ENCODE peak calls at places on chromosome 16, in six cellular contexts. One of them, this sample, is unnamed.
A peak's percentile ranks its signal among the peaks of the same experiment; 100 is the strongest.

GRCh38 chr16:14405611-14406537 is 224.2 kb downstream of the PARN start:
- DNase-seq in SJSA1: no peak
- DNase-seq in neural progenitor cell: peak; percentile 53
- DNase-seq in M059J: no peak
- DNase-seq in stimulated activated CD4-positive, alpha-beta T cell treated with anti-CD3 and anti-CD28 coated beads, Interleukin-1b, Interleukin-23, amount 100 ng/mL, for 1 hour: no peak
- DNase-seq in stimulated activated CD8-positive, alpha-beta memory T cell treated with anti-CD3 and anti-CD28 coated beads, Interleukin-15, amount 100 ng/mL, for 1 hour: no peak
- DNase-seq in this sample: no peak

GRCh38 chr16:66171578-66171977 is 194.9 kb upstream of the CDH5 start:
- DNase-seq in SJSA1: no peak
- DNase-seq in neural progenitor cell: no peak
- DNase-seq in M059J: no peak
- DNase-seq in stimulated activated CD4-positive, alpha-beta T cell treated with anti-CD3 and anti-CD28 coated beads, Interleukin-1b, Interleukin-23, amount 100 ng/mL, for 1 hour: no peak
- DNase-seq in stimulated activated CD8-positive, alpha-beta memory T cell treated with anti-CD3 and anti-CD28 coated beads, Interleukin-15, amount 100 ng/mL, for 1 hour: no peak
- DNase-seq in this sample: no peak

GRCh38 chr16:67082891-67083290 is 26.9 kb upstream of the PHAF1 start:
- DNase-seq in SJSA1: no peak
- DNase-seq in neural progenitor cell: no peak
- DNase-seq in M059J: peak; percentile 63
- DNase-seq in stimulated activated CD4-positive, alpha-beta T cell treated with anti-CD3 and anti-CD28 coated beads, Interleukin-1b, Interleukin-23, amount 100 ng/mL, for 1 hour: no peak
- DNase-seq in stimulated activated CD8-positive, alpha-beta memory T cell treated with anti-CD3 and anti-CD28 coated beads, Interleukin-15, amount 100 ng/mL, for 1 hour: no peak
- DNase-seq in this sample: no peak

GRCh38 chr16:80144191-80144590 is 396.6 kb upstream of the DYNLRB2 start:
- DNase-seq in SJSA1: peak; percentile 90
- DNase-seq in neural progenitor cell: no peak
- DNase-seq in M059J: peak; percentile 40
- DNase-seq in stimulated activated CD4-positive, alpha-beta T cell treated with anti-CD3 and anti-CD28 coated beads, Interleukin-1b, Interleukin-23, amount 100 ng/mL, for 1 hour: no peak
- DNase-seq in stimulated activated CD8-positive, alpha-beta memory T cell treated with anti-CD3 and anti-CD28 coated beads, Interleukin-15, amount 100 ng/mL, for 1 hour: no peak
- DNase-seq in this sample: no peak

GRCh38 chr16:80317132-80318098 is 223.4 kb upstream of the DYNLRB2 start:
- DNase-seq in SJSA1: no peak
- DNase-seq in neural progenitor cell: peak; percentile 34
- DNase-seq in M059J: peak; percentile 22
- DNase-seq in stimulated activated CD4-positive, alpha-beta T cell treated with anti-CD3 and anti-CD28 coated beads, Interleukin-1b, Interleukin-23, amount 100 ng/mL, for 1 hour: no peak
- DNase-seq in stimulated activated CD8-positive, alpha-beta memory T cell treated with anti-CD3 and anti-CD28 coated beads, Interleukin-15, amount 100 ng/mL, for 1 hour: no peak
- DNase-seq in this sample: no peak

GRCh38 chr16:17026600-17027242 is 444.0 kb downstream of the XYLT1 start:
- DNase-seq in SJSA1: no peak
- DNase-seq in neural progenitor cell: no peak
- DNase-seq in M059J: no peak
- DNase-seq in stimulated activated CD4-positive, alpha-beta T cell treated with anti-CD3 and anti-CD28 coated beads, Interleukin-1b, Interleukin-23, amount 100 ng/mL, for 1 hour: no peak
- DNase-seq in stimulated activated CD8-positive, alpha-beta memory T cell treated with anti-CD3 and anti-CD28 coated beads, Interleukin-15, amount 100 ng/mL, for 1 hour: no peak
- DNase-seq in this sample: no peak

GRCh38 chr16:35339337-35339736 is 1879.9 kb downstream of the TP53TG3F start:
- DNase-seq in SJSA1: no peak
- DNase-seq in neural progenitor cell: no peak
- DNase-seq in M059J: no peak
- DNase-seq in stimulated activated CD4-positive, alpha-beta T cell treated with anti-CD3 and anti-CD28 coated beads, Interleukin-1b, Interleukin-23, amount 100 ng/mL, for 1 hour: no peak
- DNase-seq in stimulated activated CD8-positive, alpha-beta memory T cell treated with anti-CD3 and anti-CD28 coated beads, Interleukin-15, amount 100 ng/mL, for 1 hour: no peak
- DNase-seq in this sample: no peak

GRCh38 chr16:86129541-86129940 is 230.6 kb downstream of the IRF8 start:
- DNase-seq in SJSA1: no peak
- DNase-seq in neural progenitor cell: no peak
- DNase-seq in M059J: no peak
- DNase-seq in stimulated activated CD4-positive, alpha-beta T cell treated with anti-CD3 and anti-CD28 coated beads, Interleukin-1b, Interleukin-23, amount 100 ng/mL, for 1 hour: no peak
- DNase-seq in stimulated activated CD8-positive, alpha-beta memory T cell treated with anti-CD3 and anti-CD28 coated beads, Interleukin-15, amount 100 ng/mL, for 1 hour: no peak
- DNase-seq in this sample: no peak

GRCh38 chr16:55760665-55761035 is 72.2 kb downstream of the CES1 start:
- DNase-seq in SJSA1: no peak
- DNase-seq in neural progenitor cell: no peak
- DNase-seq in M059J: no peak
- DNase-seq in stimulated activated CD4-positive, alpha-beta T cell treated with anti-CD3 and anti-CD28 coated beads, Interleukin-1b, Interleukin-23, amount 100 ng/mL, for 1 hour: no peak
- DNase-seq in stimulated activated CD8-positive, alpha-beta memory T cell treated with anti-CD3 and anti-CD28 coated beads, Interleukin-15, amount 100 ng/mL, for 1 hour: no peak
- DNase-seq in this sample: no peak

GRCh38 chr16:61909074-61909473 is 127.2 kb downstream of the CDH8 start:
- DNase-seq in SJSA1: no peak
- DNase-seq in neural progenitor cell: no peak
- DNase-seq in M059J: no peak
- DNase-seq in stimulated activated CD4-positive, alpha-beta T cell treated with anti-CD3 and anti-CD28 coated beads, Interleukin-1b, Interleukin-23, amount 100 ng/mL, for 1 hour: no peak
- DNase-seq in stimulated activated CD8-positive, alpha-beta memory T cell treated with anti-CD3 and anti-CD28 coated beads, Interleukin-15, amount 100 ng/mL, for 1 hour: no peak
- DNase-seq in this sample: no peak

GRCh38 chr16:74922150-74923138 is 62.5 kb downstream of the WDR59 start:
- DNase-seq in SJSA1: no peak
- DNase-seq in neural progenitor cell: no peak
- DNase-seq in M059J: no peak
- DNase-seq in stimulated activated CD4-positive, alpha-beta T cell treated with anti-CD3 and anti-CD28 coated beads, Interleukin-1b, Interleukin-23, amount 100 ng/mL, for 1 hour: no peak
- DNase-seq in stimulated activated CD8-positive, alpha-beta memory T cell treated with anti-CD3 and anti-CD28 coated beads, Interleukin-15, amount 100 ng/mL, for 1 hour: no peak
- DNase-seq in this sample: no peak

GRCh38 chr16:1974157-1975070 is 2.6 kb downstream of the TBL3 start:
- DNase-seq in SJSA1: no peak
- DNase-seq in neural progenitor cell: no peak
- DNase-seq in M059J: no peak
- DNase-seq in stimulated activated CD4-positive, alpha-beta T cell treated with anti-CD3 and anti-CD28 coated beads, Interleukin-1b, Interleukin-23, amount 100 ng/mL, for 1 hour: no peak
- DNase-seq in stimulated activated CD8-positive, alpha-beta memory T cell treated with anti-CD3 and anti-CD28 coated beads, Interleukin-15, amount 100 ng/mL, for 1 hour: no peak
- DNase-seq in this sample: no peak

GRCh38 chr16:21101631-21102420 is 48.8 kb downstream of the DNAH3 start:
- DNase-seq in SJSA1: no peak
- DNase-seq in neural progenitor cell: peak; percentile 54
- DNase-seq in M059J: peak; percentile 34
- DNase-seq in stimulated activated CD4-positive, alpha-beta T cell treated with anti-CD3 and anti-CD28 coated beads, Interleukin-1b, Interleukin-23, amount 100 ng/mL, for 1 hour: no peak
- DNase-seq in stimulated activated CD8-positive, alpha-beta memory T cell treated with anti-CD3 and anti-CD28 coated beads, Interleukin-15, amount 100 ng/mL, for 1 hour: peak; percentile 3
- DNase-seq in this sample: no peak

GRCh38 chr16:85579883-85580607 is 33.1 kb upstream of the GSE1 start:
- DNase-seq in SJSA1: no peak
- DNase-seq in neural progenitor cell: no peak
- DNase-seq in M059J: no peak
- DNase-seq in stimulated activated CD4-positive, alpha-beta T cell treated with anti-CD3 and anti-CD28 coated beads, Interleukin-1b, Interleukin-23, amount 100 ng/mL, for 1 hour: no peak
- DNase-seq in stimulated activated CD8-positive, alpha-beta memory T cell treated with anti-CD3 and anti-CD28 coated beads, Interleukin-15, amount 100 ng/mL, for 1 hour: no peak
- DNase-seq in this sample: no peak

GRCh38 chr16:17777461-17777863 is 306.7 kb upstream of the XYLT1 start:
- DNase-seq in SJSA1: no peak
- DNase-seq in neural progenitor cell: no peak
- DNase-seq in M059J: peak; percentile 69
- DNase-seq in stimulated activated CD4-positive, alpha-beta T cell treated with anti-CD3 and anti-CD28 coated beads, Interleukin-1b, Interleukin-23, amount 100 ng/mL, for 1 hour: no peak
- DNase-seq in stimulated activated CD8-positive, alpha-beta memory T cell treated with anti-CD3 and anti-CD28 coated beads, Interleukin-15, amount 100 ng/mL, for 1 hour: no peak
- DNase-seq in this sample: no peak

GRCh38 chr16:11949527-11949926 is 7.7 kb upstream of the NPIPB2 start:
- DNase-seq in SJSA1: peak; percentile 26
- DNase-seq in neural progenitor cell: peak; percentile 75
- DNase-seq in M059J: peak; percentile 74
- DNase-seq in stimulated activated CD4-positive, alpha-beta T cell treated with anti-CD3 and anti-CD28 coated beads, Interleukin-1b, Interleukin-23, amount 100 ng/mL, for 1 hour: no peak
- DNase-seq in stimulated activated CD8-positive, alpha-beta memory T cell treated with anti-CD3 and anti-CD28 coated beads, Interleukin-15, amount 100 ng/mL, for 1 hour: no peak
- DNase-seq in this sample: no peak

GRCh38 chr16:83623091-83623730 is 184.6 kb upstream of the HSBP1 start:
- DNase-seq in SJSA1: no peak
- DNase-seq in neural progenitor cell: no peak
- DNase-seq in M059J: no peak
- DNase-seq in stimulated activated CD4-positive, alpha-beta T cell treated with anti-CD3 and anti-CD28 coated beads, Interleukin-1b, Interleukin-23, amount 100 ng/mL, for 1 hour: no peak
- DNase-seq in stimulated activated CD8-positive, alpha-beta memory T cell treated with anti-CD3 and anti-CD28 coated beads, Interleukin-15, amount 100 ng/mL, for 1 hour: no peak
- DNase-seq in this sample: no peak

GRCh38 chr16:65744401-65744800 is 622.1 kb upstream of the CDH5 start:
- DNase-seq in SJSA1: no peak
- DNase-seq in neural progenitor cell: no peak
- DNase-seq in M059J: peak; percentile 38
- DNase-seq in stimulated activated CD4-positive, alpha-beta T cell treated with anti-CD3 and anti-CD28 coated beads, Interleukin-1b, Interleukin-23, amount 100 ng/mL, for 1 hour: no peak
- DNase-seq in stimulated activated CD8-positive, alpha-beta memory T cell treated with anti-CD3 and anti-CD28 coated beads, Interleukin-15, amount 100 ng/mL, for 1 hour: no peak
- DNase-seq in this sample: no peak

GRCh38 chr16:12611006-12611477 is 192.6 kb downstream of the CPPED1 start:
- DNase-seq in SJSA1: no peak
- DNase-seq in neural progenitor cell: no peak
- DNase-seq in M059J: peak; percentile 61
- DNase-seq in stimulated activated CD4-positive, alpha-beta T cell treated with anti-CD3 and anti-CD28 coated beads, Interleukin-1b, Interleukin-23, amount 100 ng/mL, for 1 hour: no peak
- DNase-seq in stimulated activated CD8-positive, alpha-beta memory T cell treated with anti-CD3 and anti-CD28 coated beads, Interleukin-15, amount 100 ng/mL, for 1 hour: no peak
- DNase-seq in this sample: no peak